ENCODE peak calls at places on chromosomes 1 and 21, in nine cellular contexts. One of them, this sample, is unnamed.

GRCh38 chr1:203306970-203307541 is 1.7 kb downstream of the BTG2 start:
- DNase-seq in upper lobe of right lung: peak
- DNase-seq in adrenal gland: peak
- DNase-seq in upper lobe of left lung: peak
- DNase-seq in WTC11: peak
- DNase-seq in CD4-positive, alpha-beta T cell: peak
- DNase-seq in suprapubic skin: no peak
- DNase-seq in tibial nerve: no peak
- DNase-seq in H9: no peak
- DNase-seq in this sample: no peak

GRCh38 chr1:151145158-151146071 is 1.0 kb downstream of the SEMA6C start:
- DNase-seq in upper lobe of right lung: peak
- DNase-seq in adrenal gland: peak
- DNase-seq in upper lobe of left lung: peak
- DNase-seq in WTC11: peak
- DNase-seq in CD4-positive, alpha-beta T cell: no peak
- DNase-seq in suprapubic skin: no peak
- DNase-seq in tibial nerve: peak
- DNase-seq in H9: no peak
- DNase-seq in this sample: no peak

GRCh38 chr1:173332026-173332425 is 124.9 kb upstream of the TNFSF4 start:
- DNase-seq in upper lobe of right lung: no peak
- DNase-seq in adrenal gland: peak
- DNase-seq in upper lobe of left lung: no peak
- DNase-seq in WTC11: no peak
- DNase-seq in CD4-positive, alpha-beta T cell: no peak
- DNase-seq in suprapubic skin: no peak
- DNase-seq in tibial nerve: no peak
- DNase-seq in H9: no peak
- DNase-seq in this sample: no peak

GRCh38 chr1:202310746-202311145 is 31.0 kb downstream of the UBE2T start:
- DNase-seq in upper lobe of right lung: no peak
- DNase-seq in adrenal gland: no peak
- DNase-seq in upper lobe of left lung: no peak
- DNase-seq in WTC11: no peak
- DNase-seq in CD4-positive, alpha-beta T cell: no peak
- DNase-seq in suprapubic skin: peak
- DNase-seq in tibial nerve: no peak
- DNase-seq in H9: no peak
- DNase-seq in this sample: peak

GRCh38 chr1:192759104-192759503 is 49.7 kb upstream of the RGS2 start:
- DNase-seq in upper lobe of right lung: no peak
- DNase-seq in adrenal gland: no peak
- DNase-seq in upper lobe of left lung: no peak
- DNase-seq in WTC11: no peak
- DNase-seq in CD4-positive, alpha-beta T cell: no peak
- DNase-seq in suprapubic skin: no peak
- DNase-seq in tibial nerve: no peak
- DNase-seq in H9: no peak
- DNase-seq in this sample: no peak

GRCh38 chr1:235075121-235075954 is 53.3 kb downstream of the TOMM20 start:
- DNase-seq in upper lobe of right lung: peak
- DNase-seq in adrenal gland: peak
- DNase-seq in upper lobe of left lung: no peak
- DNase-seq in WTC11: no peak
- DNase-seq in CD4-positive, alpha-beta T cell: peak
- DNase-seq in suprapubic skin: no peak
- DNase-seq in tibial nerve: peak
- DNase-seq in H9: no peak
- DNase-seq in this sample: no peak

GRCh38 chr1:210397252-210397651 is 68.5 kb downstream of the HHAT start:
- DNase-seq in upper lobe of right lung: no peak
- DNase-seq in adrenal gland: no peak
- DNase-seq in upper lobe of left lung: no peak
- DNase-seq in WTC11: no peak
- DNase-seq in CD4-positive, alpha-beta T cell: no peak
- DNase-seq in suprapubic skin: no peak
- DNase-seq in tibial nerve: no peak
- DNase-seq in H9: no peak
- DNase-seq in this sample: no peak

GRCh38 chr1:221635305-221635704 is 106.6 kb downstream of the DUSP10 start:
- DNase-seq in upper lobe of right lung: no peak
- DNase-seq in adrenal gland: no peak
- DNase-seq in upper lobe of left lung: no peak
- DNase-seq in WTC11: no peak
- DNase-seq in CD4-positive, alpha-beta T cell: no peak
- DNase-seq in suprapubic skin: no peak
- DNase-seq in tibial nerve: no peak
- DNase-seq in H9: no peak
- DNase-seq in this sample: no peak

GRCh38 chr1:210770396-210770984 is 363.5 kb downstream of the KCNH1 start:
- DNase-seq in upper lobe of right lung: no peak
- DNase-seq in adrenal gland: no peak
- DNase-seq in upper lobe of left lung: no peak
- DNase-seq in WTC11: no peak
- DNase-seq in CD4-positive, alpha-beta T cell: no peak
- DNase-seq in suprapubic skin: no peak
- DNase-seq in tibial nerve: no peak
- DNase-seq in H9: no peak
- DNase-seq in this sample: no peak

GRCh38 chr1:45205000-45205909 is 1.1 kb downstream of the ZSWIM5 start:
- DNase-seq in upper lobe of right lung: peak
- DNase-seq in adrenal gland: peak
- DNase-seq in upper lobe of left lung: peak
- DNase-seq in WTC11: peak
- DNase-seq in CD4-positive, alpha-beta T cell: no peak
- DNase-seq in suprapubic skin: no peak
- DNase-seq in tibial nerve: no peak
- DNase-seq in H9: peak
- DNase-seq in this sample: no peak

GRCh38 chr1:235411489-235412486 is 44.6 kb downstream of the TBCE start:
- DNase-seq in upper lobe of right lung: no peak
- DNase-seq in adrenal gland: no peak
- DNase-seq in upper lobe of left lung: no peak
- DNase-seq in WTC11: no peak
- DNase-seq in CD4-positive, alpha-beta T cell: no peak
- DNase-seq in suprapubic skin: no peak
- DNase-seq in tibial nerve: no peak
- DNase-seq in H9: no peak
- DNase-seq in this sample: no peak

GRCh38 chr1:54229281-54229891 is 29.4 kb downstream of the MRPL37 start:
- DNase-seq in upper lobe of right lung: no peak
- DNase-seq in adrenal gland: peak
- DNase-seq in upper lobe of left lung: no peak
- DNase-seq in WTC11: no peak
- DNase-seq in CD4-positive, alpha-beta T cell: no peak
- DNase-seq in suprapubic skin: no peak
- DNase-seq in tibial nerve: no peak
- DNase-seq in H9: no peak
- DNase-seq in this sample: no peak

GRCh38 chr1:29279896-29280779 is 43.8 kb downstream of the PTPRU start:
- DNase-seq in upper lobe of right lung: no peak
- DNase-seq in adrenal gland: no peak
- DNase-seq in upper lobe of left lung: peak
- DNase-seq in WTC11: no peak
- DNase-seq in CD4-positive, alpha-beta T cell: no peak
- DNase-seq in suprapubic skin: peak
- DNase-seq in tibial nerve: no peak
- DNase-seq in H9: no peak
- DNase-seq in this sample: no peak

GRCh38 chr21:45354970-45355369 is 50.0 kb upstream of the COL18A1 start:
- DNase-seq in upper lobe of right lung: no peak
- DNase-seq in adrenal gland: no peak
- DNase-seq in upper lobe of left lung: no peak
- DNase-seq in WTC11: no peak
- DNase-seq in CD4-positive, alpha-beta T cell: no peak
- DNase-seq in suprapubic skin: no peak
- DNase-seq in tibial nerve: no peak
- DNase-seq in H9: no peak
- DNase-seq in this sample: no peak

DNA sequence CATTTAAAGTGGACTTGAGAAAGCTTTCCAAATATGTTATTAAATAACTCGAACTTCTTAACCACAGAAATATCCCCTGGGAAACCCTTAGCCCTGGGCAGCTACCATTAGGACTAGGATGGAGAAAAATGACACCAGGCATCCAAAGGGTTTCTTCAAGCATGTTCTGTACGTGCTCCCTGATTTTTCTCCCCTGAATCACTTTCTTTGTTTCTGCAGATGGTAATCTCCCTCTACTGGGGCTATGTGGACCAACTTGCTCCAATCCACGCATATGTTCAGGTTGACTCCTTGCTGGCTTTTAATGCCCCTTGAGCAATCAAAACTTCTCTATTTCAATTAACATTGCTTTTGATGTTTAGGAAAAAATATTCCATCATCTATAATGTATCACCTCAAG is 312.7 kb upstream of the C1orf87 start:
- DNase-seq in upper lobe of right lung: no peak
- DNase-seq in adrenal gland: no peak
- DNase-seq in upper lobe of left lung: no peak
- DNase-seq in WTC11: no peak
- DNase-seq in CD4-positive, alpha-beta T cell: no peak
- DNase-seq in suprapubic skin: no peak
- DNase-seq in tibial nerve: no peak
- DNase-seq in H9: no peak
- DNase-seq in this sample: no peak
- TF ChIP-seq CTCF in upper lobe of right lung: no peak
- TF ChIP-seq CTCF in adrenal gland: no peak
- TF ChIP-seq CTCF in upper lobe of left lung: no peak
- TF ChIP-seq CTCF in WTC11: no peak
- TF ChIP-seq CTCF in CD4-positive, alpha-beta T cell: no peak
- TF ChIP-seq CTCF in suprapubic skin: no peak
- TF ChIP-seq CTCF in tibial nerve: no peak
- TF ChIP-seq CTCF in H9: no peak
- TF ChIP-seq CTCF in this sample: no peak

GRCh38 chr1:231019711-231020110 is 20.3 kb downstream of the FAM89A start:
- DNase-seq in upper lobe of right lung: no peak
- DNase-seq in adrenal gland: no peak
- DNase-seq in upper lobe of left lung: no peak
- DNase-seq in WTC11: no peak
- DNase-seq in CD4-positive, alpha-beta T cell: no peak
- DNase-seq in suprapubic skin: no peak
- DNase-seq in tibial nerve: no peak
- DNase-seq in H9: no peak
- DNase-seq in this sample: no peak

GRCh38 chr1:231023150-231023549 is 16.9 kb downstream of the FAM89A start:
- DNase-seq in upper lobe of right lung: no peak
- DNase-seq in adrenal gland: no peak
- DNase-seq in upper lobe of left lung: peak
- DNase-seq in WTC11: no peak
- DNase-seq in CD4-positive, alpha-beta T cell: no peak
- DNase-seq in suprapubic skin: no peak
- DNase-seq in tibial nerve: no peak
- DNase-seq in H9: no peak
- DNase-seq in this sample: no peak

GRCh38 chr1:231021540-231022031 is 18.5 kb downstream of the FAM89A start:
- DNase-seq in upper lobe of right lung: no peak
- DNase-seq in adrenal gland: no peak
- DNase-seq in upper lobe of left lung: no peak
- DNase-seq in WTC11: no peak
- DNase-seq in CD4-positive, alpha-beta T cell: no peak
- DNase-seq in suprapubic skin: no peak
- DNase-seq in tibial nerve: no peak
- DNase-seq in H9: no peak
- DNase-seq in this sample: no peak

GRCh38 chr1:231020816-231021215 is 19.2 kb downstream of the FAM89A start:
- DNase-seq in upper lobe of right lung: no peak
- DNase-seq in adrenal gland: no peak
- DNase-seq in upper lobe of left lung: no peak
- DNase-seq in WTC11: no peak
- DNase-seq in CD4-positive, alpha-beta T cell: no peak
- DNase-seq in suprapubic skin: no peak
- DNase-seq in tibial nerve: no peak
- DNase-seq in H9: peak
- DNase-seq in this sample: no peak

GRCh38 chr1:231020139-231020601 is 19.9 kb downstream of the FAM89A start:
- DNase-seq in upper lobe of right lung: no peak
- DNase-seq in adrenal gland: no peak
- DNase-seq in upper lobe of left lung: no peak
- DNase-seq in WTC11: no peak
- DNase-seq in CD4-positive, alpha-beta T cell: no peak
- DNase-seq in suprapubic skin: no peak
- DNase-seq in tibial nerve: no peak
- DNase-seq in H9: no peak
- DNase-seq in this sample: no peak
- TF ChIP-seq CTCF in upper lobe of right lung: no peak
- TF ChIP-seq CTCF in adrenal gland: no peak
- TF ChIP-seq CTCF in upper lobe of left lung: no peak
- TF ChIP-seq CTCF in WTC11: no peak
- TF ChIP-seq CTCF in CD4-positive, alpha-beta T cell: no peak
- TF ChIP-seq CTCF in suprapubic skin: peak
- TF ChIP-seq CTCF in tibial nerve: no peak
- TF ChIP-seq CTCF in H9: peak
- TF ChIP-seq CTCF in this sample: no peak

DNA sequence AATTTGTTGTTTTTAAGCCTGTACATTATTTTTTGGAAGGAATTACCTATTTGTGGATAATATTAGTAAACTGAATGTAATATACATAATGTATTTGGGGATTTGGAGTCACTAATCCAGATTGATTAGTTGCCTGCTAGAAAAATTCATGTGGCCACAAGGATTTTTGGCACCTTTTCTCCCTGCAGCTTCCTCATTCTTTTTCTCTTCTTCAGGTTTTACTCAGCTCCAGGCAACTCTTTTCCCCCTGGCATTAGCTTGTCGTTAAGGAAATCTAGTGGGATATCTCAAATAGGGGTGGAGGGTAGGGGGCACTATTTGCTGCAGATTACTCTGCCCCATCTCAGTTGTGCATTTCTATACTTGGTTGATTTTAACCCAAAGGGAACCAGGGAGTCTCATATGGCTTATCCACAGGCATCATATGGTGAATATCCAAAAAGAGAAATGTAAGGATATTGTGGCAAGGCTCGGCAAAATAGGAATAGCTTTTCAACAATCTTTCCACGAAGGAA is 203.1 kb downstream of the NFIA start:
- DNase-seq in upper lobe of right lung: no peak
- DNase-seq in adrenal gland: no peak
- DNase-seq in upper lobe of left lung: no peak
- DNase-seq in WTC11: no peak
- DNase-seq in CD4-positive, alpha-beta T cell: no peak
- DNase-seq in suprapubic skin: no peak
- DNase-seq in tibial nerve: no peak
- DNase-seq in H9: no peak
- DNase-seq in this sample: no peak
- TF ChIP-seq CTCF in upper lobe of right lung: no peak
- TF ChIP-seq CTCF in adrenal gland: no peak
- TF ChIP-seq CTCF in upper lobe of left lung: no peak
- TF ChIP-seq CTCF in WTC11: no peak
- TF ChIP-seq CTCF in CD4-positive, alpha-beta T cell: no peak
- TF ChIP-seq CTCF in suprapubic skin: no peak
- TF ChIP-seq CTCF in tibial nerve: no peak
- TF ChIP-seq CTCF in H9: no peak
- TF ChIP-seq CTCF in this sample: peak

DNA sequence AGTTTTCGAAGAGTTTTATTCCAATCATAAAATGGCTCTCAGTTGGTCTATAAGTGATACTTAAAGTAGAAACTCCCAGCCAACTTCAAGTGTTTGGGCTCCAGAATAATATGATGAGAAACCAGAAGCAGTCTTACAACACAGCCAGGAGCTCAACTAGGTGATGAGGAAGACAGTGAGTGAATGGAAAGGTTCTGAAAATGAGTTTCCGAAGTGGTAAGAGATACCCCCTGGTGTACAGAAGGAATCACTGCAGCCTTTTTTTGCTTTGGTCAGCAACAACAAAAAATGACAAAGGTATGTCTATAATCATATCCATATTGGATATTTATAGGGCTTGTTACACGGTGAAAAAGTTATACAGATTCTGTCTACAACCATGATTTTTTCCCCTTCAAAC is 16.5 kb downstream of the KRTAP19-1 start:
- DNase-seq in upper lobe of right lung: no peak
- DNase-seq in adrenal gland: no peak
- DNase-seq in upper lobe of left lung: no peak
- DNase-seq in WTC11: no peak
- DNase-seq in CD4-positive, alpha-beta T cell: no peak
- DNase-seq in suprapubic skin: no peak
- DNase-seq in tibial nerve: no peak
- DNase-seq in H9: no peak
- DNase-seq in this sample: no peak
- TF ChIP-seq CTCF in upper lobe of right lung: peak
- TF ChIP-seq CTCF in adrenal gland: no peak
- TF ChIP-seq CTCF in upper lobe of left lung: no peak
- TF ChIP-seq CTCF in WTC11: peak
- TF ChIP-seq CTCF in CD4-positive, alpha-beta T cell: no peak
- TF ChIP-seq CTCF in suprapubic skin: peak
- TF ChIP-seq CTCF in tibial nerve: no peak
- TF ChIP-seq CTCF in H9: peak
- TF ChIP-seq CTCF in this sample: peak

This sample was measured in D721Med.